ENCODE peak calls at places on chromosomes 7 and 10, in four cellular contexts. U is IMR-90, Y is K562, H is GM12878. M is an unnamed sample.
A peak's percentile ranks its signal among the peaks of the same experiment; 100 is the strongest.

GRCh38 chr10:127243490-127244272 is 47.3 kb upstream of the INSYN2A start:
- DNase-seq in U (peak; percentile 30), Y (peak; percentile 3), H (no peak), M (peak; percentile 57)

GRCh38 chr7:4157651-4158050 is 524.4 kb upstream of the FOXK1 start:
- DNase-seq in U (no peak), Y (no peak), H (no peak), M (no peak)

GRCh38 chr7:104883248-104883717 is 130.7 kb upstream of the KMT2E start:
- DNase-seq in U (no peak), Y (no peak), H (no peak), M (no peak)

GRCh38 chr10:97087296-97087695 is 98.5 kb downstream of the SLIT1 start:
- DNase-seq in U (no peak), Y (no peak), H (no peak), M (no peak)

GRCh38 chr10:16832351-16833080 is 15.3 kb upstream of the RSU1 start:
- DNase-seq in U (peak; percentile 90), Y (no peak), H (no peak), M (no peak)

GRCh38 chr10:102691701-102692100 is 22.5 kb downstream of the ARL3 start:
- DNase-seq in U (peak; percentile 49), Y (no peak), H (no peak), M (no peak)

GRCh38 chr7:28921822-28922221 is 36.3 kb downstream of the TRIL start:
- DNase-seq in U (peak; percentile 68), Y (peak; percentile 58), H (no peak), M (peak; percentile 61)

GRCh38 chr7:20839987-20840386 is 53.3 kb upstream of the SP8 start:
- DNase-seq in U (no peak), Y (no peak), H (no peak), M (no peak)

GRCh38 chr7:7524121-7524520 is 11.6 kb downstream of the COL28A1 start:
- DNase-seq in U (no peak), Y (no peak), H (no peak), M (no peak)

GRCh38 chr7:130957140-130957513 is 223.1 kb upstream of the KLF14 start:
- DNase-seq in U (no peak), Y (no peak), H (no peak), M (no peak)

GRCh38 chr7:156903232-156903909 is 10.4 kb upstream of the LMBR1 start:
- DNase-seq in U (peak; percentile 19), Y (no peak), H (no peak), M (peak; percentile 60)

GRCh38 chr10:72426982-72427381 is 72.3 kb upstream of the DNAJB12 start:
- DNase-seq in U (no peak), Y (no peak), H (no peak), M (no peak)

GRCh38 chr7:2118056-2118455 is 114.7 kb downstream of the MAD1L1 start:
- DNase-seq in U (no peak), Y (no peak), H (no peak), M (no peak)

GRCh38 chr7:3501671-3502070 is 200.6 kb downstream of the SDK1 start:
- DNase-seq in U (no peak), Y (no peak), H (no peak), M (no peak)

GRCh38 chr7:445563-446288 is 73.9 kb downstream of the PDGFA start:
- DNase-seq in U (no peak), Y (no peak), H (no peak), M (no peak)

GRCh38 chr10:54904833-54905232 is 103.8 kb upstream of the PCDH15 start:
- DNase-seq in U (no peak), Y (no peak), H (no peak), M (no peak)

GRCh38 chr7:29190349-29191045 is 4.1 kb upstream of the CHN2 start:
- DNase-seq in U (no peak), Y (no peak), H (no peak), M (no peak)

GRCh38 chr10:51445587-51445986 is 253.8 kb downstream of the CSTF2T start:
- DNase-seq in U (peak; percentile 7), Y (no peak), H (no peak), M (no peak)

GRCh38 chr7:103348452-103348851 is 1.0 kb downstream of the PSMC2 start:
- DNase-seq in U (no peak), Y (no peak), H (no peak), M (no peak)

GRCh38 chr10:132562177-132562915 is 24.8 kb downstream of the INPP5A start:
- DNase-seq in U (no peak), Y (no peak), H (no peak), M (no peak)

GRCh38 chr7:93316730-93317129 is 84.6 kb downstream of the VPS50 start:
- DNase-seq in U (peak; percentile 43), Y (no peak), H (no peak), M (no peak)

GRCh38 chr10:59177031-59177861 is 803 bp downstream of the PHYHIPL start:
- DNase-seq in U (peak; percentile 79), Y (no peak), H (no peak), M (peak; percentile 15)

GRCh38 chr10:104614245-104614831 is 26.8 kb upstream of the SORCS3 start:
- DNase-seq in U (peak; percentile 3), Y (peak; percentile 47), H (no peak), M (peak; percentile 38)

GRCh38 chr7:95871078-95871848 is 98.9 kb downstream of the DYNC1I1 start:
- DNase-seq in U (peak; percentile 45), Y (peak; percentile 51), H (no peak), M (peak; percentile 55)

GRCh38 chr7:3438352-3438751 is 137.3 kb downstream of the SDK1 start:
- DNase-seq in U (no peak), Y (no peak), H (no peak), M (no peak)

GRCh38 chr7:135385209-135385608 is 124.7 kb downstream of the CNOT4 start:
- DNase-seq in U (peak; percentile 44), Y (peak; percentile 47), H (no peak), M (no peak)

GRCh38 chr7:45661302-45661995 is 87.3 kb downstream of the ADCY1 start:
- DNase-seq in U (no peak), Y (no peak), H (no peak), M (no peak)

GRCh38 chr10:3395487-3395886 is 222.9 kb upstream of the PITRM1 start:
- DNase-seq in U (no peak), Y (no peak), H (no peak), M (no peak)

GRCh38 chr7:28020302-28020940 is 160.2 kb downstream of the JAZF1 start:
- DNase-seq in U (peak; percentile 77), Y (peak; percentile 78), H (peak; percentile 43), M (peak; percentile 86)

GRCh38 chr10:48231178-48231577 is 43.3 kb downstream of the FRMPD2 start:
- DNase-seq in U (no peak), Y (no peak), H (peak; percentile 38), M (no peak)

GRCh38 chr7:117811696-117812095 is 61.5 kb downstream of the CTTNBP2 start:
- DNase-seq in U (no peak), Y (no peak), H (no peak), M (no peak)

GRCh38 chr10:32057041-32057372 is 782 bp upstream of the KIF5B start:
- DNase-seq in U (no peak), Y (peak; percentile 18), H (no peak), M (no peak)

GRCh38 chr10:121597504-121598241 is 571 bp downstream of the FGFR2 start:
- DNase-seq in U (no peak), Y (no peak), H (no peak), M (no peak)

DNA sequence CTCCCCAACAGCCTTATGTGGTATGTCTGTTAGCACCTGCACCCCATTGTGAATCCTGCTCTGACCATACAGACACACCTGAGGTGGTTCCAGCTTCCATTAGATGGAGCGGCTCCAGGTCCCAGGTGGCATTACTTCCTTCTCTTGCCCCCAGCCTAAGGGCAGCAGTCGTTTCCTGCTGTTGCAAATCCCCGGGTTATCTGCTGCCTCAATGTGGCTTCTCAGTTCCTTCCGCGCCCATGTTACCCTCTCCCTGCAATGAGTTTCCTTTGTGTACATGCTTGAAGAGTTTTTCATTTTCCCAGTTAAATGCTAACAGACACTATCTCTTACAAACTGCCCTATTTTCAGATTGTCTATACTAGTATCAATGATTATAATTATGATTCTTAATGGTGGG is 62.8 kb upstream of the PRKCQ start:
- DNase-seq in U (no peak), Y (no peak), H (no peak), M (no peak)
- TF ChIP-seq ELK1 in U (no peak), Y (no peak), H (no peak), M (no peak)

DNA sequence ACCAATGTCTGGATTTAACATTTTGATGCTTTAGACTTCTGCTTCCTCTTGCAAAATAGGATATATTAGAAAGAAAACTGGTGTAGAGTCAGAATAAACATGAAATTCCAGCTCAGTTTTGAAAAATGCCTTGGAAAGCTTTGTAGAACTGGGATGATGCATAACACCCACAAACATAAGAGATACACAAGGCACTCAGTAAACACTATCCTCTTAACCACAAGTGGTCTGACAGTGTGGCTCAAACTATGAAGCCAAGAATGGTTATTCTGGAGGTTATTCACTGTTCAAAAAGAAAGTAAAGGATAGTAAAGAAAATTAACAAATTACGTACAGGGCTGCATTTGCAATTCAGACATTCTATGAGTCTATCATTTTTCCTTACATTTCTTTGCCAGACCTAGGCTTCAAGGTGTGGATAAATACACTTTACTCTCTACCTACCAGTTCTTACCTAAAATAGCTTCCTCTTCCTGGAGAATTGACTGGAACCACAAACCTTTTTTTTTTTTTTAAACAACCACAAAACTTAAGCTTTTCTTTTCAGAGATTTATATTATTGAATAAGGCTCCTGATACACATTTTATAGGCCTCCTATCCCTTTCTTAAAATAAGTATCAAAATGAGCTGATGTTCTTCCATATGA is 9.0 kb upstream of the RSBN1L start:
- DNase-seq in U (peak; percentile 85), Y (no peak), H (no peak), M (no peak)
- TF ChIP-seq ELK1 in U (no peak), Y (no peak), H (no peak), M (no peak)

DNA sequence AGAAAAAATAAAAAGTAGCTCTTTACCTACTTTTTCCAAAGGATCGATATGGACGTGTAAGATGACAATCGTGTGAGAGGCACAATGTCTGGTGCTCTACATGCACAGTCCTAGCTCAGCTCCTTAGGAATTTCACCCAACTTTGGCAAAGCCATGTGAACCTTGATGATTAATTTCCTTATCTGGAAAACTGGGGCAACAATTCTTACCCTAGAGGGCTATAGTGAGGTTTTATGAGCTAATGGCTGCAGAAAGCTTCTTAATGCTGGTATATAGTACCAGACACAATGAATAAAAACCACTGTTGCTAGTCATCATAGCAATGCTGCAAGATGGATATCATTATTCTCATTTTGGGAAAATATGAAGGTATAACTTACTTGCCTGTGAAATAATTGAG is 202.7 kb downstream of the PARD3 start:
- DNase-seq in U (no peak), Y (no peak), H (no peak), M (no peak)
- TF ChIP-seq ELK1 in U (no peak), Y (no peak), H (no peak), M (no peak)

DNA sequence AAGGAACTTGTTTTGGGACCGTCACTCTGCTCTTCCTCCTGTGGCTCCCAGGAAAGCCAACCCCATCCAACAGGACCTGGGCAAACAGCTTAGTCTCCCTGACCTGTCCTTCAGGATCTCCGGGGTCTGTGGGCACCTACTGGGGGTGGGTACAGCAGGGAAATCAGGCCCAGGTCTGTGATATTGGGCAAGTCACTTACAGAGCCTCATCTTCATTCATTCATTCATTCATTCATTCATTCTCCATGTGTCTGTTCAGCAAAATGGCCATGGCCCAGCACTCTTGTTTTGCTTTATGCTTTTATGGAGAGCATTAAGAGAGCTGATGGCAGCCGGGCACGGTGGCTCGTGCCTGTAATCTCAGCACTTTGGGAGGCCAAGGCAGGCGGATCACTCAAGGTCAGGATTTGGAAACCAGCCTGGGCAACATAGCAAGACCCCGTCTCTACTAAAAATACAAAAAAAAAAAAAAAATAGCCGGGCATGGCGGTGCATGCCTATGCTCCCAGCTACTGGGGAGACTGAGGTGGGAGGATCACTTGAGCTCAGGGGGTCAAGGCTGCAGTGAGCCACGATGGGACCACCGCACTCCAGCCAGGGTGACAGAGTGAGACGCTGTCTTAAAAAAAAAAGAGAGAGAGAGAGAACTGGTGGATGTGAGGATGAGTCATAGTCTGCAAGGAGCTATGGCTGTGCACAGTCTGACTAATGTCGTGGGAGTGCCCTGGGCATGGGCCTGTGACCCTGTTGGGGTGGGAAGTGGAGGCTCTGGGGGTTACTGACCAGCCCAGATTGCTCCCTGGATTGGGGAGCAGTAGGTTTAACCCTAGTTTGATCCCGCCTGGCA is 54.3 kb downstream of the CLIP2 start:
- DNase-seq in U (peak; percentile 85), Y (peak; percentile 47), H (no peak), M (peak; percentile 91)
- TF ChIP-seq ELK1 in U (no peak), Y (no peak), H (no peak), M (no peak)

M was measured in A549.